ENCODE peak calls at places on chromosome X, in five cellular contexts. V is activated CD4-positive, alpha-beta T cell treated with anti-CD3 and anti-CD28 coated beads, Interleukin-2, amount 50 U/mL, for 1 hour; C is activated T-cell treated with anti-CD3 and anti-CD28 coated beads, Interleukin-2, amount 50 U/mL, for 4 hours; G is NCI-H1105; P is NCI-H1694. N is an unnamed sample.

GRCh38 chrX:147476008-147476407 is 435.7 kb upstream of the FMR1 start:
- DNase-seq in V (no peak), G (peak), P (peak), C (no peak), N (no peak)

GRCh38 chrX:150099316-150099715 is 161.0 kb upstream of the EOLA2 start:
- DNase-seq in V (no peak), C (no peak), P (no peak), G (no peak), N (no peak)

GRCh38 chrX:142036111-142036510 is 132.4 kb downstream of the MAGEC1 start:
- DNase-seq in C (no peak), G (no peak), P (no peak), V (no peak), N (no peak)

GRCh38 chrX:136047969-136048368 is 62.7 kb downstream of the SLC9A6 start:
- DNase-seq in G (no peak), V (no peak), P (no peak), C (no peak), N (no peak)

GRCh38 chrX:103376979-103377324 is 614 bp downstream of the BEX3 start:
- DNase-seq in P (peak), V (peak), G (peak), C (no peak), N (no peak)

GRCh38 chrX:10158279-10158939 is 1.6 kb downstream of the CLCN4 start:
- DNase-seq in C (no peak), G (peak), V (no peak), P (no peak), N (no peak)

GRCh38 chrX:124931241-124931640 is 388.4 kb upstream of the TEX13C start:
- DNase-seq in V (no peak), P (no peak), G (no peak), C (no peak), N (no peak)

GRCh38 chrX:55907968-55908607 is 190.5 kb downstream of the RRAGB start:
- DNase-seq in C (peak), V (peak), P (no peak), G (peak), N (peak)

GRCh38 chrX:7934026-7934425 is 6.8 kb upstream of the PNPLA4 start:
- DNase-seq in P (no peak), G (no peak), C (no peak), V (no peak), N (no peak)

GRCh38 chrX:72382199-72382590 is 76.5 kb upstream of the CITED1 start:
- DNase-seq in G (no peak), C (no peak), P (no peak), V (no peak), N (no peak)

GRCh38 chrX:40170830-40171512 is 73.2 kb upstream of the BCOR start:
- DNase-seq in G (peak), P (no peak), C (no peak), V (no peak), N (no peak)

GRCh38 chrX:154426916-154427792 is 1.3 kb upstream of the ATP6AP1 start:
- DNase-seq in G (no peak), C (no peak), P (no peak), V (no peak), N (no peak)

GRCh38 chrX:21865436-21865835 is 9.6 kb downstream of the YY2 start:
- DNase-seq in V (no peak), G (no peak), P (no peak), C (no peak), N (no peak)

GRCh38 chrX:120380699-120381098 is 18.8 kb downstream of the ATP1B4 start:
- DNase-seq in P (no peak), G (no peak), V (peak), C (no peak), N (no peak)

GRCh38 chrX:40171513-40172168 is 73.9 kb upstream of the BCOR start:
- DNase-seq in G (no peak), V (no peak), P (no peak), C (peak), N (no peak)

GRCh38 chrX:140815868-140816267 is 106.3 kb downstream of the LINC00632 start:
- DNase-seq in C (no peak), V (no peak), G (no peak), P (no peak), N (no peak)

GRCh38 chrX:68018248-68019203 is 414.8 kb downstream of the OPHN1 start:
- DNase-seq in V (no peak), P (peak), C (no peak), G (no peak), N (no peak)

GRCh38 chrX:18994713-18995112 is 10.8 kb upstream of the PHKA2 start:
- DNase-seq in P (no peak), V (no peak), C (no peak), G (no peak), N (no peak)

GRCh38 chrX:77561372-77561771 is 114.2 kb downstream of the FGF16 start:
- DNase-seq in G (no peak), V (no peak), P (no peak), C (no peak), N (no peak)

GRCh38 chrX:2321411-2321810 is 179.4 kb downstream of the DHRSX start:
- DNase-seq in P (no peak), V (no peak), G (no peak), C (no peak), N (no peak)

GRCh38 chrX:19616959-19617358 is 101.7 kb upstream of the MAP3K15 start:
- DNase-seq in G (no peak), P (no peak), C (no peak), V (no peak), N (no peak)

GRCh38 chrX:88613338-88613737 is 133.7 kb upstream of the CPXCR1 start:
- DNase-seq in C (no peak), V (no peak), G (peak), P (peak), N (no peak)

GRCh38 chrX:134898450-134898849 is 92.3 kb upstream of the SMIM10 start:
- DNase-seq in V (no peak), G (no peak), P (peak), C (no peak), N (no peak)

GRCh38 chrX:22164770-22165388 is 107.8 kb upstream of the CBLL2 start:
- DNase-seq in C (no peak), P (no peak), G (no peak), V (no peak), N (no peak)

GRCh38 chrX:25755179-25755578 is 383.0 kb upstream of the MAGEB18 start:
- DNase-seq in V (no peak), C (no peak), G (no peak), P (no peak), N (no peak)

GRCh38 chrX:39577976-39578962 is 519.5 kb downstream of the BCOR start:
- DNase-seq in G (no peak), C (peak), P (peak), V (peak), N (no peak)

GRCh38 chrX:41491267-41492004 is 44.3 kb downstream of the NYX start:
- DNase-seq in P (no peak), G (no peak), V (no peak), C (no peak), N (no peak)

GRCh38 chrX:71634366-71634765 is 16.1 kb upstream of the CXCR3 start:
- DNase-seq in C (no peak), P (no peak), G (no peak), V (no peak), N (no peak)

GRCh38 chrX:77070108-77070918 is 376.9 kb upstream of the FGF16 start:
- DNase-seq in V (no peak), P (no peak), C (no peak), G (no peak), N (no peak)

GRCh38 chrX:30309139-30309571 is at the start of gene NR0B1:
- DNase-seq in G (no peak), P (no peak), V (no peak), C (no peak), N (no peak)

GRCh38 chrX:11558972-11559371 is 106.7 kb downstream of the ARHGAP6 start:
- DNase-seq in P (no peak), V (peak), G (no peak), C (peak), N (no peak)

GRCh38 chrX:19682712-19683331 is 167.5 kb upstream of the MAP3K15 start:
- DNase-seq in V (peak), P (no peak), G (no peak), C (peak), N (peak)

GRCh38 chrX:118348186-118348810 is 2.4 kb downstream of the WDR44 start:
- DNase-seq in P (no peak), G (no peak), V (no peak), C (no peak), N (no peak)

GRCh38 chrX:43958529-43958928 is 14.7 kb downstream of the NDP start:
- DNase-seq in C (no peak), V (no peak), G (peak), P (peak), N (no peak)

GRCh38 chrX:65630771-65631170 is 36.7 kb upstream of the MSN start:
- DNase-seq in G (no peak), V (no peak), C (no peak), P (no peak), N (no peak)

GRCh38 chrX:45903781-45904201 is 641.4 kb downstream of the ZNF674 start:
- DNase-seq in C (no peak), V (no peak), G (no peak), P (no peak), N (no peak)

GRCh38 chrX:150196300-150196699 is 166.8 kb upstream of the MAMLD1 start:
- DNase-seq in G (no peak), P (no peak), V (no peak), C (no peak), N (no peak)

GRCh38 chrX:5936438-5936837 is 292.2 kb downstream of the NLGN4X start:
- DNase-seq in V (no peak), G (no peak), C (no peak), P (no peak), N (no peak)

GRCh38 chrX:13220916-13221315 is 98.9 kb downstream of the ATXN3L start:
- DNase-seq in V (no peak), G (no peak), P (no peak), C (no peak), N (no peak)

N was measured in T-helper 22 cell.